ENCODE peak calls at places on chromosomes 7 and 10, in seven cellular contexts. U is neural crest cell, A is colonic mucosa, P is body of pancreas, R is A549, H is NB4, Q is tibial artery. K is an unnamed sample.

GRCh38 chr7:24756989-24757798 is at the start of gene GSDME:
- DNase-seq in U (peak), A (peak), P (peak), R (peak), H (peak), Q (peak), K (no peak)

GRCh38 chr7:28686418-28686800 is 271.7 kb downstream of the TRIL start:
- DNase-seq in U (peak), A (no peak), P (peak), R (no peak), H (peak), Q (no peak), K (peak)

GRCh38 chr7:24597014-24597413 is 23.8 kb downstream of the PALS2 start:
- DNase-seq in U (no peak), A (no peak), P (no peak), R (no peak), H (no peak), Q (no peak), K (no peak)

GRCh38 chr7:64947252-64948000 is 43.4 kb downstream of the ZNF117 start:
- DNase-seq in U (no peak), A (no peak), P (peak), R (no peak), H (no peak), Q (no peak), K (no peak)

GRCh38 chr7:123747089-123747488 is 1.7 kb downstream of the WASL start:
- DNase-seq in U (no peak), A (no peak), P (no peak), R (no peak), H (peak), Q (no peak), K (no peak)

GRCh38 chr7:47601119-47601880 is 19.4 kb upstream of the TNS3 start:
- DNase-seq in U (no peak), A (no peak), P (no peak), R (no peak), H (peak), Q (no peak), K (peak)

GRCh38 chr7:41912426-41912825 is 209.5 kb upstream of the INHBA start:
- DNase-seq in U (no peak), A (no peak), P (no peak), R (no peak), H (no peak), Q (no peak), K (no peak)

GRCh38 chr10:69876286-69876685 is 74.6 kb downstream of the COL13A1 start:
- DNase-seq in U (no peak), A (no peak), P (no peak), R (no peak), H (no peak), Q (no peak), K (no peak)

GRCh38 chr7:151628846-151629604 is 109.3 kb upstream of the RHEB start:
- DNase-seq in U (no peak), A (no peak), P (no peak), R (no peak), H (no peak), Q (no peak), K (no peak)

GRCh38 chr7:46478046-46478445 is 557.0 kb upstream of the IGFBP3 start:
- DNase-seq in U (no peak), A (no peak), P (no peak), R (no peak), H (peak), Q (no peak), K (no peak)

GRCh38 chr10:51125518-51125917 is 51.2 kb downstream of the PRKG1 start:
- DNase-seq in U (no peak), A (no peak), P (no peak), R (no peak), H (no peak), Q (no peak), K (no peak)

GRCh38 chr10:43703286-43703685 is 54.6 kb upstream of the ZNF32 start:
- DNase-seq in U (no peak), A (no peak), P (no peak), R (no peak), H (no peak), Q (no peak), K (no peak)

GRCh38 chr7:34138483-34138882 is 233.1 kb downstream of the BMPER start:
- DNase-seq in U (no peak), A (no peak), P (no peak), R (no peak), H (no peak), Q (no peak), K (no peak)

GRCh38 chr10:14784459-14785055 is 9.9 kb upstream of the FAM107B start:
- DNase-seq in U (no peak), A (no peak), P (no peak), R (no peak), H (no peak), Q (no peak), K (no peak)

GRCh38 chr7:155071121-155071651 is 1.1 kb downstream of the HTR5A start:
- DNase-seq in U (no peak), A (no peak), P (no peak), R (no peak), H (no peak), Q (no peak), K (no peak)

GRCh38 chr10:12466701-12467100 is 117.4 kb downstream of the CAMK1D start:
- DNase-seq in U (no peak), A (no peak), P (no peak), R (no peak), H (no peak), Q (no peak), K (no peak)

GRCh38 chr7:2732959-2733584 is 45.1 kb downstream of the AMZ1 start:
- DNase-seq in U (no peak), A (peak), P (no peak), R (no peak), H (peak), Q (peak), K (peak)

GRCh38 chr10:7327885-7328284 is 82.9 kb downstream of the SFMBT2 start:
- DNase-seq in U (no peak), A (no peak), P (no peak), R (no peak), H (no peak), Q (no peak), K (no peak)

GRCh38 chr7:94512735-94513564 is 3.3 kb downstream of the CASD1 start:
- DNase-seq in U (no peak), A (peak), P (no peak), R (no peak), H (no peak), Q (no peak), K (no peak)

GRCh38 chr7:77473240-77474005 is 57.3 kb upstream of the GSAP start:
- DNase-seq in U (no peak), A (no peak), P (no peak), R (no peak), H (no peak), Q (no peak), K (no peak)

DNA sequence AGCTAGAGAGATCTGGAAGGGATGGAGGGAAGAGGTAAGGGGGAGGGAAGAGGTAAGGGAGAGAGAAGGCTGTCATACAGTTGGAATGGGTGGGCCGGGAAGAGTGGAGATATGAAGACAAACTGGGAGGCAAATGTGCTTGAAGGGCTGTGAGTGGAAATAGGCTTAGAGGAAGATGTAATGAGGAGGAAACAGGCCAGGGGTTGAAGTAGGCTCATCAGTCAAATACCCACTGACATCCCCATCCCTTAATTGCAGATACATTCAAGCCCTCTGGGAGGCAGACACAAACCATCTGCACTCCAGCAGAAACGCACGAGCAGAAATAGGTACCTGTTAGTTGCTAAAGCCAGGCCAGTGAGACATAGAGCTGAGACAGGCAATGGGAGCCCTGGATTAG is 2.1 kb downstream of the SYNPO2L start:
- DNase-seq in U (no peak), A (no peak), P (no peak), R (peak), H (peak), Q (no peak), K (peak)
- TF ChIP-seq CTCF in U (no peak), A (no peak), P (no peak), R (peak), H (peak), Q (no peak), K (peak)

GRCh38 chr7:15888090-15888489 is 201.6 kb upstream of the MEOX2 start:
- DNase-seq in U (no peak), A (no peak), P (no peak), R (no peak), H (no peak), Q (no peak), K (no peak)

GRCh38 chr7:15885678-15886077 is 199.2 kb upstream of the MEOX2 start:
- DNase-seq in U (no peak), A (no peak), P (no peak), R (no peak), H (no peak), Q (no peak), K (no peak)

GRCh38 chr7:15886626-15887025 is 200.1 kb upstream of the MEOX2 start:
- DNase-seq in U (no peak), A (no peak), P (no peak), R (no peak), H (no peak), Q (no peak), K (no peak)

GRCh38 chr7:15891151-15891842 is 204.8 kb upstream of the MEOX2 start:
- DNase-seq in U (no peak), A (no peak), P (no peak), R (no peak), H (no peak), Q (no peak), K (no peak)

DNA sequence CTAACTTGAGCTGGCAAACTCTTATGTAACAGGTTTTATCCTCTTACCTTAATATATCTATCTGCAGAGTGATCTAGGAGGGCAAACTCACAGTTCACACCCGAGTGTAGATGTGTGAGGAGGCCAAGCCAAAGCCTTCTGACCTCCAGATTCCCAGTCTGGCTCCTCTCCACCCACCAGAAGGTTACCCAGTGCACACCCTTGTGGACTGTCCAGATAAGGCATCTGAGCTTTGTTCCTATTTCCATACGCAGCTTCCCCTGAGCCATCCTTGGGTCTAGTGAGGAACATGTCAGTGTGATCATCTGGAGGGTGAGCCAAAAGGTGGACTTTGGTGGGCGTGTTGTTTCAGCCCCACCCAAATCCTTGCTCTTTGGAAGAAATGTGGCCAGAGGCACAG is 203.0 kb upstream of the MEOX2 start:
- DNase-seq in U (no peak), A (peak), P (no peak), R (peak), H (peak), Q (no peak), K (no peak)
- TF ChIP-seq CTCF in U (peak), A (no peak), P (no peak), R (no peak), H (peak), Q (no peak), K (peak)

GRCh38 chr7:101812595-101812994 is 4.8 kb upstream of the CUX1 start:
- DNase-seq in U (no peak), A (no peak), P (no peak), R (no peak), H (no peak), Q (no peak), K (no peak)
- TF ChIP-seq CTCF in U (peak), A (no peak), P (no peak), R (no peak), H (no peak), Q (no peak), K (no peak)

GRCh38 chr10:46068117-46068516 is 22.0 kb upstream of the MSMB start:
- DNase-seq in U (no peak), A (no peak), P (no peak), R (no peak), H (no peak), Q (no peak), K (no peak)
- TF ChIP-seq CTCF in U (no peak), A (no peak), P (no peak), R (no peak), H (no peak), Q (no peak), K (no peak)

GRCh38 chr10:88687853-88688467 is 18.1 kb upstream of the LIPK start:
- DNase-seq in U (no peak), A (no peak), P (no peak), R (peak), H (peak), Q (no peak), K (no peak)

GRCh38 chr10:88689366-88689765 is 16.7 kb upstream of the LIPK start:
- DNase-seq in U (no peak), A (no peak), P (no peak), R (no peak), H (no peak), Q (no peak), K (no peak)

DNA sequence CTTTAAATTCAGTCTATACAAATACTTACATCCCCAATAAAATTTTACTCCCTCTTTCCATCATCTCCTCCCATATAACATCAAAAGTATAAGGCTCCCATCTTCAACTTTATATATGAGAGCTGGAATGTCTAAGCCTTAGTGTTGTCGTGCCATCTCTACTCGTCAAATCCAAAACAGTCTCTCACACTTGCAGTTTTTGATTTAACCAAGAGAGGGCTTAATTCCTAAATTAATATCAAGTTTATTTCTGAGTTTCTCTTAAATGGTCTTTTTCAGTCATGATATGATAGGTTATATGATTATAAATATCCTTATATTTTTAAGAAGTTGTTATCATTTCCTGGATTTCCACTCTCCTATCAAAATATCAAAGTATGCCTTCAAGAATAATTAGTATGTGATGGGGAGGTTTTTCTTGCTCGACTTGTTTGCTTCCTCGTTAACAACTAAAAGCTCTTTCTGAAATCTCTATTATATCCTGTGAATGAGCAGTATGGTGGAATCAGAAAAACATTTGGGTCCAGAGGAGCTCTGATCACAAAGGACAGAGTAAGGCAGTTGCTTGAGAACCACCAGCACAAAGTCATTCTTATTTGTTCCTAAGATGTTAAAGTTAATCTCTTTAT is 12.5 kb upstream of the LIPK start:
- DNase-seq in U (no peak), A (no peak), P (no peak), R (no peak), H (no peak), Q (no peak), K (no peak)
- TF ChIP-seq CTCF in U (peak), A (no peak), P (no peak), R (peak), H (no peak), Q (no peak), K (peak)

GRCh38 chr10:17675638-17676037 is 31.7 kb downstream of the STAM start:
- DNase-seq in U (no peak), A (no peak), P (no peak), R (no peak), H (no peak), Q (no peak), K (no peak)
- TF ChIP-seq CTCF in U (no peak), A (no peak), P (no peak), R (no peak), H (no peak), Q (no peak), K (no peak)

DNA sequence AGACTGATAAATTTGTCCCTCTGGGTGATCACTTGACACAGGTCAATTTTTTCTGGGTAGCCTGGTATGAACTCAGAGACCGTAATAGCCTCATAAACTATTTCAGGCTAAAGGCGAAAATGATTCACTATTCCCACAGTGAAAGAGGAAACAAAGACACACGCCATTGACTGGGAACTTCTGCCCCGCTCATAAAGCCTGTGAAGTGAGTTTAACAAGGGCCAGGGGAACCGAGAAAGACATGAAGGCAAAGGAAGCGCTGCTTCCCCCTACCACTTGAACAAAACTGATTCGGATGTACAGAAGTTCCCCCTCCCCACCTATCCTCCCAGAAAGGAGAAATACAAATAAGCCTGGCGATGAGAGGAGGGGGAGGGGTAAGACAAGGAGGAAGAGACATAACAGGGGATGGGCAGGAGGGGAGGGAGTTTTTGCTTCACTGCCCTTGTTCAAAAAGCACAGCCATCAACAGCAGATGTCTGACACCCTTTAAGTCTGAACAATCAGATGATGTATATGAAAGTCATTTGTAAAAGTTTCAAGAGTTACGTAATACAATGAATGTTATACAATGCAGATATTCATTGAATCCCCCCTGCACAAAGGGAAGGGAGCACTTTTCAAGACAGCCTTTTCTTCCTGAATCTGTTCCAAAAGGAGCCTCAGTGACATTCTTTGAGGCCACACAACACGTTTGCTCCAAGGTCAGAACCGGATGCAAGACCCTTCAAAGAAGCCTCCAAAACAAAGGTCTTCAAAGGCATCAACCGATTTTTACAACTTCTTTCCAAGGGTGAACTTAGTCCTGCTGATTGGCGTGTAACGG is 734 bp downstream of the ABCB4 start:
- DNase-seq in U (peak), A (peak), P (no peak), R (no peak), H (peak), Q (no peak), K (peak)
- TF ChIP-seq CTCF in U (no peak), A (no peak), P (no peak), R (no peak), H (no peak), Q (no peak), K (no peak)

GRCh38 chr7:104341545-104341944 is 13.1 kb downstream of the LHFPL3 start:
- DNase-seq in U (no peak), A (no peak), P (no peak), R (no peak), H (peak), Q (no peak), K (no peak)
- TF ChIP-seq CTCF in U (no peak), A (no peak), P (no peak), R (no peak), H (peak), Q (no peak), K (no peak)

DNA sequence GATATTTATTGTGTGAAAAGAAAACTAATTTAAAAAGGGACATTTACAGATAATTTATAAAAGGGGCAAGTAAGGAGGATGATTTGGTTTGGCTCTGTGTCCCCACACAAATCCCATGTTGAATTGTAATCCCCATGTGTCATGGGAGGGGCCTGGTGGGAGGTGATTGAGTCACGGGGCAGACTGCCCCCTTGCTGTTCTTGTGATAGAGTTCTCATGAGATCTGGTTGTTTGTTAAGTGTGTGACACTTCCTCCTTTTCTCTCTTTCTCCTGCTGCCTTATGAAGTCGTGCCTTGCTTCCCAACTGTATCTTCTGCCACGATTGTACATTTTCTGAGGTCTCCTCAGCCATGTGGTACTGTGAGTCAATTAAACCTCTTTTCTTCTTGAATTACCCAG is 171.0 kb upstream of the SEMA3E start:
- DNase-seq in U (no peak), A (no peak), P (no peak), R (no peak), H (peak), Q (no peak), K (no peak)
- TF ChIP-seq CTCF in U (no peak), A (no peak), P (no peak), R (no peak), H (no peak), Q (no peak), K (no peak)